ENCODE peak calls at places on chromosome 10, in seven cellular contexts. One of them, this sample, is unnamed.

GRCh38 chr10:88901206-88901605 is 21.2 kb downstream of the STAMBPL1 start:
- DNase-seq in MG63: no peak
- DNase-seq in activated CD4-positive, alpha-beta T cell treated with anti-CD3 and anti-CD28 coated beads, Interleukin-2, amount 10 ng/mL, durations not matched to agents 7 days and 5 days: no peak
- DNase-seq in KG1: no peak
- DNase-seq in NCI-H1092 treated with DMSO at 0.1 percent for 48 hours: no peak
- DNase-seq in CD8-positive, alpha-beta T cell: no peak
- DNase-seq in NCI-H1436: no peak
- DNase-seq in this sample: no peak

GRCh38 chr10:113056468-113057021 is 106.5 kb downstream of the TCF7L2 start:
- DNase-seq in MG63: peak
- DNase-seq in activated CD4-positive, alpha-beta T cell treated with anti-CD3 and anti-CD28 coated beads, Interleukin-2, amount 10 ng/mL, durations not matched to agents 7 days and 5 days: no peak
- DNase-seq in KG1: no peak
- DNase-seq in NCI-H1092 treated with DMSO at 0.1 percent for 48 hours: no peak
- DNase-seq in CD8-positive, alpha-beta T cell: no peak
- DNase-seq in NCI-H1436: no peak
- DNase-seq in this sample: no peak

GRCh38 chr10:36677170-36677768 is 448.1 kb upstream of the ANKRD30A start:
- DNase-seq in MG63: peak
- DNase-seq in activated CD4-positive, alpha-beta T cell treated with anti-CD3 and anti-CD28 coated beads, Interleukin-2, amount 10 ng/mL, durations not matched to agents 7 days and 5 days: no peak
- DNase-seq in KG1: no peak
- DNase-seq in NCI-H1092 treated with DMSO at 0.1 percent for 48 hours: peak
- DNase-seq in CD8-positive, alpha-beta T cell: no peak
- DNase-seq in NCI-H1436: no peak
- DNase-seq in this sample: no peak

GRCh38 chr10:102262744-102263370 is 17.5 kb downstream of the GBF1 start:
- DNase-seq in MG63: no peak
- DNase-seq in activated CD4-positive, alpha-beta T cell treated with anti-CD3 and anti-CD28 coated beads, Interleukin-2, amount 10 ng/mL, durations not matched to agents 7 days and 5 days: no peak
- DNase-seq in KG1: no peak
- DNase-seq in NCI-H1092 treated with DMSO at 0.1 percent for 48 hours: no peak
- DNase-seq in CD8-positive, alpha-beta T cell: no peak
- DNase-seq in NCI-H1436: no peak
- DNase-seq in this sample: no peak

GRCh38 chr10:80739963-80740715 is 202.4 kb downstream of the SH2D4B start:
- DNase-seq in MG63: no peak
- DNase-seq in activated CD4-positive, alpha-beta T cell treated with anti-CD3 and anti-CD28 coated beads, Interleukin-2, amount 10 ng/mL, durations not matched to agents 7 days and 5 days: no peak
- DNase-seq in KG1: no peak
- DNase-seq in NCI-H1092 treated with DMSO at 0.1 percent for 48 hours: no peak
- DNase-seq in CD8-positive, alpha-beta T cell: no peak
- DNase-seq in NCI-H1436: no peak
- DNase-seq in this sample: no peak

GRCh38 chr10:62050941-62051433 is 149.5 kb downstream of the ARID5B start:
- DNase-seq in MG63: peak
- DNase-seq in activated CD4-positive, alpha-beta T cell treated with anti-CD3 and anti-CD28 coated beads, Interleukin-2, amount 10 ng/mL, durations not matched to agents 7 days and 5 days: peak
- DNase-seq in KG1: no peak
- DNase-seq in NCI-H1092 treated with DMSO at 0.1 percent for 48 hours: no peak
- DNase-seq in CD8-positive, alpha-beta T cell: peak
- DNase-seq in NCI-H1436: no peak
- DNase-seq in this sample: peak

GRCh38 chr10:43653746-43654145 is 5.1 kb upstream of the ZNF32 start:
- DNase-seq in MG63: no peak
- DNase-seq in activated CD4-positive, alpha-beta T cell treated with anti-CD3 and anti-CD28 coated beads, Interleukin-2, amount 10 ng/mL, durations not matched to agents 7 days and 5 days: no peak
- DNase-seq in KG1: no peak
- DNase-seq in NCI-H1092 treated with DMSO at 0.1 percent for 48 hours: no peak
- DNase-seq in CD8-positive, alpha-beta T cell: no peak
- DNase-seq in NCI-H1436: no peak
- DNase-seq in this sample: no peak

GRCh38 chr10:22250897-22251605 is 33.2 kb upstream of the EBLN1 start:
- DNase-seq in MG63: no peak
- DNase-seq in activated CD4-positive, alpha-beta T cell treated with anti-CD3 and anti-CD28 coated beads, Interleukin-2, amount 10 ng/mL, durations not matched to agents 7 days and 5 days: no peak
- DNase-seq in KG1: peak
- DNase-seq in NCI-H1092 treated with DMSO at 0.1 percent for 48 hours: peak
- DNase-seq in CD8-positive, alpha-beta T cell: no peak
- DNase-seq in NCI-H1436: no peak
- DNase-seq in this sample: no peak

GRCh38 chr10:103470755-103471653 is 8.0 kb downstream of the CALHM3 start:
- DNase-seq in MG63: no peak
- DNase-seq in activated CD4-positive, alpha-beta T cell treated with anti-CD3 and anti-CD28 coated beads, Interleukin-2, amount 10 ng/mL, durations not matched to agents 7 days and 5 days: peak
- DNase-seq in KG1: peak
- DNase-seq in NCI-H1092 treated with DMSO at 0.1 percent for 48 hours: no peak
- DNase-seq in CD8-positive, alpha-beta T cell: peak
- DNase-seq in NCI-H1436: no peak
- DNase-seq in this sample: peak

GRCh38 chr10:59753267-59753666 is at the start of gene MRLN:
- DNase-seq in MG63: no peak
- DNase-seq in activated CD4-positive, alpha-beta T cell treated with anti-CD3 and anti-CD28 coated beads, Interleukin-2, amount 10 ng/mL, durations not matched to agents 7 days and 5 days: no peak
- DNase-seq in KG1: no peak
- DNase-seq in NCI-H1092 treated with DMSO at 0.1 percent for 48 hours: no peak
- DNase-seq in CD8-positive, alpha-beta T cell: no peak
- DNase-seq in NCI-H1436: no peak
- DNase-seq in this sample: no peak

GRCh38 chr10:69222157-69223027 is 2.3 kb downstream of the HKDC1 start:
- DNase-seq in MG63: no peak
- DNase-seq in activated CD4-positive, alpha-beta T cell treated with anti-CD3 and anti-CD28 coated beads, Interleukin-2, amount 10 ng/mL, durations not matched to agents 7 days and 5 days: peak
- DNase-seq in KG1: peak
- DNase-seq in NCI-H1092 treated with DMSO at 0.1 percent for 48 hours: peak
- DNase-seq in CD8-positive, alpha-beta T cell: peak
- DNase-seq in NCI-H1436: peak
- DNase-seq in this sample: peak

GRCh38 chr10:43574035-43574892 is at the start of gene ZNF239:
- DNase-seq in MG63: peak
- DNase-seq in activated CD4-positive, alpha-beta T cell treated with anti-CD3 and anti-CD28 coated beads, Interleukin-2, amount 10 ng/mL, durations not matched to agents 7 days and 5 days: peak
- DNase-seq in KG1: no peak
- DNase-seq in NCI-H1092 treated with DMSO at 0.1 percent for 48 hours: peak
- DNase-seq in CD8-positive, alpha-beta T cell: peak
- DNase-seq in NCI-H1436: peak
- DNase-seq in this sample: peak

GRCh38 chr10:122850705-122851640 is 5.3 kb upstream of the CUZD1 start:
- DNase-seq in MG63: no peak
- DNase-seq in activated CD4-positive, alpha-beta T cell treated with anti-CD3 and anti-CD28 coated beads, Interleukin-2, amount 10 ng/mL, durations not matched to agents 7 days and 5 days: no peak
- DNase-seq in KG1: no peak
- DNase-seq in NCI-H1092 treated with DMSO at 0.1 percent for 48 hours: no peak
- DNase-seq in CD8-positive, alpha-beta T cell: no peak
- DNase-seq in NCI-H1436: no peak
- DNase-seq in this sample: no peak

GRCh38 chr10:13351340-13351915 is 3.3 kb upstream of the SEPHS1 start:
- DNase-seq in MG63: no peak
- DNase-seq in activated CD4-positive, alpha-beta T cell treated with anti-CD3 and anti-CD28 coated beads, Interleukin-2, amount 10 ng/mL, durations not matched to agents 7 days and 5 days: peak
- DNase-seq in KG1: no peak
- DNase-seq in NCI-H1092 treated with DMSO at 0.1 percent for 48 hours: no peak
- DNase-seq in CD8-positive, alpha-beta T cell: peak
- DNase-seq in NCI-H1436: no peak
- DNase-seq in this sample: peak

GRCh38 chr10:101559596-101560292 is 28.3 kb downstream of the POLL start:
- DNase-seq in MG63: no peak
- DNase-seq in activated CD4-positive, alpha-beta T cell treated with anti-CD3 and anti-CD28 coated beads, Interleukin-2, amount 10 ng/mL, durations not matched to agents 7 days and 5 days: no peak
- DNase-seq in KG1: no peak
- DNase-seq in NCI-H1092 treated with DMSO at 0.1 percent for 48 hours: no peak
- DNase-seq in CD8-positive, alpha-beta T cell: no peak
- DNase-seq in NCI-H1436: no peak
- DNase-seq in this sample: no peak

GRCh38 chr10:35217458-35217857 is 90.8 kb downstream of the CREM start:
- DNase-seq in MG63: no peak
- DNase-seq in activated CD4-positive, alpha-beta T cell treated with anti-CD3 and anti-CD28 coated beads, Interleukin-2, amount 10 ng/mL, durations not matched to agents 7 days and 5 days: no peak
- DNase-seq in KG1: no peak
- DNase-seq in NCI-H1092 treated with DMSO at 0.1 percent for 48 hours: peak
- DNase-seq in CD8-positive, alpha-beta T cell: no peak
- DNase-seq in NCI-H1436: no peak
- DNase-seq in this sample: no peak

GRCh38 chr10:133312016-133312768 is 3.5 kb downstream of the ZNF511 start:
- DNase-seq in MG63: no peak
- DNase-seq in activated CD4-positive, alpha-beta T cell treated with anti-CD3 and anti-CD28 coated beads, Interleukin-2, amount 10 ng/mL, durations not matched to agents 7 days and 5 days: no peak
- DNase-seq in KG1: no peak
- DNase-seq in NCI-H1092 treated with DMSO at 0.1 percent for 48 hours: no peak
- DNase-seq in CD8-positive, alpha-beta T cell: no peak
- DNase-seq in NCI-H1436: no peak
- DNase-seq in this sample: no peak

GRCh38 chr10:59754951-59755350 is 1.7 kb upstream of the MRLN start:
- DNase-seq in MG63: no peak
- DNase-seq in activated CD4-positive, alpha-beta T cell treated with anti-CD3 and anti-CD28 coated beads, Interleukin-2, amount 10 ng/mL, durations not matched to agents 7 days and 5 days: no peak
- DNase-seq in KG1: no peak
- DNase-seq in NCI-H1092 treated with DMSO at 0.1 percent for 48 hours: no peak
- DNase-seq in CD8-positive, alpha-beta T cell: no peak
- DNase-seq in NCI-H1436: no peak
- DNase-seq in this sample: no peak

GRCh38 chr10:5555881-5556280 is 31.1 kb downstream of the CALML3 start:
- DNase-seq in MG63: no peak
- DNase-seq in activated CD4-positive, alpha-beta T cell treated with anti-CD3 and anti-CD28 coated beads, Interleukin-2, amount 10 ng/mL, durations not matched to agents 7 days and 5 days: no peak
- DNase-seq in KG1: no peak
- DNase-seq in NCI-H1092 treated with DMSO at 0.1 percent for 48 hours: no peak
- DNase-seq in CD8-positive, alpha-beta T cell: no peak
- DNase-seq in NCI-H1436: no peak
- DNase-seq in this sample: no peak

GRCh38 chr10:17023386-17024298 is 106.0 kb downstream of the CUBN start:
- DNase-seq in MG63: peak
- DNase-seq in activated CD4-positive, alpha-beta T cell treated with anti-CD3 and anti-CD28 coated beads, Interleukin-2, amount 10 ng/mL, durations not matched to agents 7 days and 5 days: peak
- DNase-seq in KG1: peak
- DNase-seq in NCI-H1092 treated with DMSO at 0.1 percent for 48 hours: peak
- DNase-seq in CD8-positive, alpha-beta T cell: peak
- DNase-seq in NCI-H1436: no peak
- DNase-seq in this sample: peak

This sample was measured in effector CD4-positive, alpha-beta T cell.